ENCODE peak calls at places on chromosome 22, in eight cellular contexts. One of them, this sample, is unnamed. For H3K9me3, the result is how much of the 10 kb centered on the place peaks cover.

GRCh38 chr22:46557736-46558480 is 20.5 kb upstream of the CELSR1 start:
- DNase-seq in uterus: no peak
- DNase-seq in cardiac muscle cell: no peak
- DNase-seq in HCT116: no peak
- DNase-seq in heart left ventricle: peak
- DNase-seq in tibial artery: no peak
- DNase-seq in CD8-positive, alpha-beta memory T cell: no peak
- DNase-seq in tibial nerve: no peak
- DNase-seq in this sample: no peak

GRCh38 chr22:27997538-27997937 is 78.5 kb upstream of the PITPNB start:
- DNase-seq in tibial artery: peak
- DNase-seq in CD8-positive, alpha-beta memory T cell: no peak
- DNase-seq in heart left ventricle: no peak
- DNase-seq in uterus: no peak
- DNase-seq in tibial nerve: no peak
- DNase-seq in HCT116: no peak
- DNase-seq in cardiac muscle cell: no peak
- DNase-seq in this sample: peak

GRCh38 chr22:44448271-44448780 is 49.7 kb downstream of the RTL6 start:
- DNase-seq in CD8-positive, alpha-beta memory T cell: no peak
- DNase-seq in heart left ventricle: peak
- DNase-seq in tibial nerve: peak
- DNase-seq in tibial artery: peak
- DNase-seq in HCT116: no peak
- DNase-seq in cardiac muscle cell: no peak
- DNase-seq in uterus: peak
- DNase-seq in this sample: peak

GRCh38 chr22:46361861-46362220 is 26.3 kb downstream of the TRMU start:
- DNase-seq in cardiac muscle cell: no peak
- DNase-seq in HCT116: no peak
- DNase-seq in tibial nerve: no peak
- DNase-seq in tibial artery: no peak
- DNase-seq in heart left ventricle: no peak
- DNase-seq in CD8-positive, alpha-beta memory T cell: no peak
- DNase-seq in uterus: no peak
- DNase-seq in this sample: no peak

GRCh38 chr22:46056169-46057041 is 79.4 kb upstream of the WNT7B start:
- DNase-seq in HCT116: no peak
- DNase-seq in CD8-positive, alpha-beta memory T cell: peak
- DNase-seq in uterus: peak
- DNase-seq in tibial nerve: peak
- DNase-seq in cardiac muscle cell: no peak
- DNase-seq in tibial artery: peak
- DNase-seq in heart left ventricle: no peak
- DNase-seq in this sample: peak

GRCh38 chr22:45131749-45132148 is 32.0 kb upstream of the NUP50 start:
- DNase-seq in uterus: no peak
- DNase-seq in heart left ventricle: peak
- DNase-seq in cardiac muscle cell: no peak
- DNase-seq in HCT116: no peak
- DNase-seq in CD8-positive, alpha-beta memory T cell: no peak
- DNase-seq in tibial artery: peak
- DNase-seq in tibial nerve: no peak
- DNase-seq in this sample: no peak

GRCh38 chr22:33841281-33842005 is 78.8 kb downstream of the LARGE1 start:
- DNase-seq in HCT116: no peak
- DNase-seq in tibial nerve: no peak
- DNase-seq in heart left ventricle: no peak
- DNase-seq in cardiac muscle cell: no peak
- DNase-seq in tibial artery: no peak
- DNase-seq in uterus: no peak
- DNase-seq in CD8-positive, alpha-beta memory T cell: no peak
- DNase-seq in this sample: no peak

GRCh38 chr22:27588273-27588672 is 213.3 kb downstream of the MN1 start:
- DNase-seq in CD8-positive, alpha-beta memory T cell: no peak
- DNase-seq in heart left ventricle: no peak
- DNase-seq in cardiac muscle cell: no peak
- DNase-seq in HCT116: no peak
- DNase-seq in uterus: no peak
- DNase-seq in tibial nerve: no peak
- DNase-seq in tibial artery: no peak
- DNase-seq in this sample: no peak

GRCh38 chr22:37816543-37817180 is 6.5 kb upstream of the GALR3 start:
- DNase-seq in uterus: no peak
- DNase-seq in tibial nerve: no peak
- DNase-seq in CD8-positive, alpha-beta memory T cell: no peak
- DNase-seq in HCT116: no peak
- DNase-seq in heart left ventricle: no peak
- DNase-seq in tibial artery: no peak
- DNase-seq in cardiac muscle cell: no peak
- DNase-seq in this sample: no peak

GRCh38 chr22:37820350-37820749 is 2.8 kb upstream of the GALR3 start:
- DNase-seq in cardiac muscle cell: no peak
- DNase-seq in uterus: no peak
- DNase-seq in heart left ventricle: no peak
- DNase-seq in CD8-positive, alpha-beta memory T cell: no peak
- DNase-seq in tibial nerve: no peak
- DNase-seq in HCT116: no peak
- DNase-seq in tibial artery: no peak
- DNase-seq in this sample: no peak

GRCh38 chr22:37817705-37818311 is 5.4 kb upstream of the GALR3 start:
- DNase-seq in heart left ventricle: peak
- DNase-seq in cardiac muscle cell: peak
- DNase-seq in CD8-positive, alpha-beta memory T cell: peak
- DNase-seq in tibial nerve: peak
- DNase-seq in HCT116: no peak
- DNase-seq in tibial artery: peak
- DNase-seq in uterus: peak
- DNase-seq in this sample: peak

GRCh38 chr22:37819100-37819433 is 4.1 kb upstream of the GALR3 start:
- DNase-seq in heart left ventricle: no peak
- DNase-seq in tibial nerve: no peak
- DNase-seq in cardiac muscle cell: no peak
- DNase-seq in uterus: no peak
- DNase-seq in HCT116: no peak
- DNase-seq in tibial artery: no peak
- DNase-seq in CD8-positive, alpha-beta memory T cell: no peak
- DNase-seq in this sample: no peak

DNA sequence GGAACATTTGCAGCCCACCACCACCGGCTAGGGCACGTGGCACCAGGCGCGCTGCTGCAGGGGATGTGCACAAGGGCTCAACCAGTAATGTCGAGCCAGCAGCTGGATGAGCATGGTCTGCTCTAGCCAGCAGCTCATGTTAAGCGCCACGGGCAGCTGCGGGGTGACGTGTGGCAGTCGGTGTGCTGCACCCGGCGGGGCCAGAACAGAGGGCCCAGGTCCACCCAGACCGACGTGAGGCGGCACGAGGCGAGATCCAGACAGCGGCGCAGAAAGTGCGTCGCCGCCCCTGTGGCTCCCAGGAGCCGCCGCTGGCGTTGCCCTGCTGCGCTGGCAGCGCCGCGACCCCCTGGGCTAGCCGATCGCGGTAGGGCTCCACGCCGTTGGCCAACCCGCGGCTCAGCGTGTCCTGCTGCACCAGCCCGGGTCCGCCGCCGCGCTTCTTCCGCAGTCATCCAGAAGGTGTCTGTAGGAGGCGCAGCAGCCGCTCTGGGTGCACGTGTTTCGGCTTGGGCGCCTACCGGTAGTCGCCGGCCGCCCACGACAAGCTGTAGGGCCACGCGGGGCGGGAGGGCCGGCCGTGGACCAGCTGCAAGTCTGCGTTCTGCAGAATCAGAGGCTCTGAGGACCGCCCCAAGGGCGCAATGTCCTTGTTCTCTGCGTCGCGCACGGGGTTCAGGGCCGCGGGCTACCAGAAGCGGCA is 4.6 kb upstream of the GALR3 start:
- DNase-seq in tibial artery: no peak
- DNase-seq in HCT116: no peak
- DNase-seq in heart left ventricle: peak
- DNase-seq in cardiac muscle cell: peak
- DNase-seq in tibial nerve: no peak
- DNase-seq in uterus: no peak
- DNase-seq in CD8-positive, alpha-beta memory T cell: peak
- DNase-seq in this sample: peak
- H3K4me3 ChIP-seq in tibial artery: peak
- H3K4me3 ChIP-seq in HCT116: no peak
- H3K4me3 ChIP-seq in heart left ventricle: peak
- H3K4me3 ChIP-seq in cardiac muscle cell: peak
- H3K4me3 ChIP-seq in tibial nerve: peak
- H3K4me3 ChIP-seq in uterus: peak
- H3K4me3 ChIP-seq in CD8-positive, alpha-beta memory T cell: peak
- H3K4me3 ChIP-seq in this sample: no peak

DNA sequence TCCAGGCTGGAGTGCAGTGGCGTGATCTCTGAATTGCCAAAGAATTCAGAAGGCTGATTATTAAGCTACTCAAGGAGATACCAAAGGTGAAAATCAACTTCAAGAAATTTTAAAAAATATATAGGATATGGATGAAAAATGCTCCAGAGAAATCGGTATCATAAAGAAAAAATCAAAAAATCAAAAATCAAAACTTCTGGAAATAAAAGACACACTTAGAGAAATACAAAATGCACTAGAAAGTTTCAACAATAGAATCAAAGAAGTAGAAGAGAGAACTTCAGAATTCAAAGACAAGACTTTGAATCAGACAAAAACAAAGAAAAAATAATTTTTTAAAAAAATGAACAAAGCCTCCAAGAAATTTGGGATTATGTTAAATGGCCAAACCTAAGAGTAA is 45.6 kb upstream of the CLTCL1 start:
- DNase-seq in tibial artery: no peak
- DNase-seq in heart left ventricle: no peak
- DNase-seq in tibial nerve: no peak
- DNase-seq in HCT116: no peak
- DNase-seq in CD8-positive, alpha-beta memory T cell: no peak
- DNase-seq in cardiac muscle cell: no peak
- DNase-seq in uterus: no peak
- DNase-seq in this sample: no peak
- H3K9me3 ChIP-seq in tibial artery: under half
- H3K9me3 ChIP-seq in heart left ventricle: under half
- H3K9me3 ChIP-seq in tibial nerve: under half
- H3K9me3 ChIP-seq in HCT116: under half
- H3K9me3 ChIP-seq in CD8-positive, alpha-beta memory T cell: under half
- H3K9me3 ChIP-seq in cardiac muscle cell: under half
- H3K9me3 ChIP-seq in uterus: under half
- H3K9me3 ChIP-seq in this sample: under half

GRCh38 chr22:38456272-38456837 is 1.4 kb upstream of the KCNJ4 start:
- DNase-seq in CD8-positive, alpha-beta memory T cell: no peak
- DNase-seq in HCT116: no peak
- DNase-seq in tibial artery: no peak
- DNase-seq in heart left ventricle: no peak
- DNase-seq in tibial nerve: no peak
- DNase-seq in uterus: no peak
- DNase-seq in cardiac muscle cell: no peak
- DNase-seq in this sample: no peak
- H3K4me3 ChIP-seq in CD8-positive, alpha-beta memory T cell: no peak
- H3K4me3 ChIP-seq in HCT116: no peak
- H3K4me3 ChIP-seq in tibial artery: no peak
- H3K4me3 ChIP-seq in heart left ventricle: peak
- H3K4me3 ChIP-seq in tibial nerve: peak
- H3K4me3 ChIP-seq in uterus: no peak
- H3K4me3 ChIP-seq in cardiac muscle cell: peak
- H3K4me3 ChIP-seq in this sample: no peak

GRCh38 chr22:11613898-11614755 is 3913.9 kb upstream of the OR11H1 start:
- DNase-seq in heart left ventricle: no peak
- DNase-seq in CD8-positive, alpha-beta memory T cell: no peak
- DNase-seq in tibial nerve: no peak
- DNase-seq in uterus: no peak
- DNase-seq in HCT116: no peak
- DNase-seq in cardiac muscle cell: no peak
- DNase-seq in tibial artery: no peak
- DNase-seq in this sample: no peak
- H3K9me3 ChIP-seq in heart left ventricle: under half
- H3K9me3 ChIP-seq in CD8-positive, alpha-beta memory T cell: under half
- H3K9me3 ChIP-seq in tibial nerve: under half
- H3K9me3 ChIP-seq in uterus: under half
- H3K9me3 ChIP-seq in HCT116: under half
- H3K9me3 ChIP-seq in cardiac muscle cell: under half
- H3K9me3 ChIP-seq in tibial artery: under half
- H3K9me3 ChIP-seq in this sample: under half

GRCh38 chr22:50532824-50533344 is 3.1 kb upstream of the TYMP start:
- DNase-seq in cardiac muscle cell: no peak
- DNase-seq in tibial nerve: no peak
- DNase-seq in HCT116: no peak
- DNase-seq in tibial artery: no peak
- DNase-seq in CD8-positive, alpha-beta memory T cell: peak
- DNase-seq in uterus: no peak
- DNase-seq in heart left ventricle: no peak
- DNase-seq in this sample: no peak
- H3K4me3 ChIP-seq in cardiac muscle cell: no peak
- H3K4me3 ChIP-seq in tibial nerve: no peak
- H3K4me3 ChIP-seq in HCT116: peak
- H3K4me3 ChIP-seq in tibial artery: no peak
- H3K4me3 ChIP-seq in CD8-positive, alpha-beta memory T cell: no peak
- H3K4me3 ChIP-seq in uterus: no peak
- H3K4me3 ChIP-seq in heart left ventricle: peak
- H3K4me3 ChIP-seq in this sample: no peak

GRCh38 chr22:48088226-48088625 is 1325.8 kb downstream of the TBC1D22A start:
- DNase-seq in uterus: no peak
- DNase-seq in tibial nerve: no peak
- DNase-seq in CD8-positive, alpha-beta memory T cell: no peak
- DNase-seq in cardiac muscle cell: no peak
- DNase-seq in HCT116: no peak
- DNase-seq in heart left ventricle: no peak
- DNase-seq in tibial artery: no peak
- DNase-seq in this sample: no peak
- H3K9me3 ChIP-seq in uterus: under half
- H3K9me3 ChIP-seq in tibial nerve: under half
- H3K9me3 ChIP-seq in CD8-positive, alpha-beta memory T cell: under half
- H3K9me3 ChIP-seq in cardiac muscle cell: under half
- H3K9me3 ChIP-seq in HCT116: under half
- H3K9me3 ChIP-seq in heart left ventricle: under half
- H3K9me3 ChIP-seq in tibial artery: under half
- H3K9me3 ChIP-seq in this sample: under half

GRCh38 chr22:48100685-48101417 is 1338.4 kb downstream of the TBC1D22A start:
- DNase-seq in HCT116: no peak
- DNase-seq in heart left ventricle: no peak
- DNase-seq in tibial nerve: no peak
- DNase-seq in tibial artery: no peak
- DNase-seq in uterus: no peak
- DNase-seq in cardiac muscle cell: no peak
- DNase-seq in CD8-positive, alpha-beta memory T cell: no peak
- DNase-seq in this sample: no peak

GRCh38 chr22:48103126-48103875 is 1340.9 kb downstream of the TBC1D22A start:
- DNase-seq in tibial nerve: no peak
- DNase-seq in uterus: no peak
- DNase-seq in CD8-positive, alpha-beta memory T cell: no peak
- DNase-seq in cardiac muscle cell: no peak
- DNase-seq in tibial artery: no peak
- DNase-seq in heart left ventricle: no peak
- DNase-seq in HCT116: no peak
- DNase-seq in this sample: no peak

GRCh38 chr22:48104102-48104738 is 1341.8 kb downstream of the TBC1D22A start:
- DNase-seq in tibial artery: no peak
- DNase-seq in cardiac muscle cell: no peak
- DNase-seq in tibial nerve: no peak
- DNase-seq in HCT116: no peak
- DNase-seq in uterus: no peak
- DNase-seq in CD8-positive, alpha-beta memory T cell: no peak
- DNase-seq in heart left ventricle: no peak
- DNase-seq in this sample: no peak

GRCh38 chr22:48101704-48102103 is 1339.3 kb downstream of the TBC1D22A start:
- DNase-seq in CD8-positive, alpha-beta memory T cell: no peak
- DNase-seq in cardiac muscle cell: no peak
- DNase-seq in heart left ventricle: no peak
- DNase-seq in HCT116: no peak
- DNase-seq in tibial artery: no peak
- DNase-seq in uterus: no peak
- DNase-seq in tibial nerve: no peak
- DNase-seq in this sample: no peak

GRCh38 chr22:48102581-48102980 is 1340.1 kb downstream of the TBC1D22A start:
- DNase-seq in tibial artery: no peak
- DNase-seq in cardiac muscle cell: no peak
- DNase-seq in uterus: no peak
- DNase-seq in heart left ventricle: no peak
- DNase-seq in CD8-positive, alpha-beta memory T cell: no peak
- DNase-seq in tibial nerve: no peak
- DNase-seq in HCT116: no peak
- DNase-seq in this sample: no peak
- H3K4me3 ChIP-seq in tibial artery: no peak
- H3K4me3 ChIP-seq in cardiac muscle cell: no peak
- H3K4me3 ChIP-seq in uterus: no peak
- H3K4me3 ChIP-seq in heart left ventricle: no peak
- H3K4me3 ChIP-seq in CD8-positive, alpha-beta memory T cell: no peak
- H3K4me3 ChIP-seq in tibial nerve: no peak
- H3K4me3 ChIP-seq in HCT116: no peak
- H3K4me3 ChIP-seq in this sample: no peak

This sample was measured in BE2C.